ENCODE peak calls at places on chromosomes 1 and 21, in ten cellular contexts. G is right lobe of liver; N is transverse colon; R is colonic mucosa; X is keratinocyte; Q is brain microvascular endothelial cell; H is adrenal gland; F is CD4-positive, alpha-beta memory T cell; T is CD8-positive, alpha-beta T cell; O is lower lobe of right lung. K is an unnamed sample.

GRCh38 chr1:178497903-178498478 is 1.2 kb upstream of the CLEC20A start:
- DNase-seq in X (no peak), N (no peak), T (no peak), R (no peak), Q (no peak), F (no peak), O (no peak), H (no peak), G (no peak), K (no peak)

GRCh38 chr21:36966066-36966845 is at the start of gene HLCS:
- DNase-seq in Q (peak), N (peak), O (peak), R (peak), F (peak), X (no peak), G (peak), T (peak), H (peak), K (peak)

GRCh38 chr1:167533851-167534300 is 15.5 kb upstream of the CD247 start:
- DNase-seq in X (peak), N (peak), G (peak), T (peak), Q (peak), H (peak), R (peak), O (peak), F (peak), K (peak)

GRCh38 chr1:242147096-242147976 is 148.4 kb upstream of the MAP1LC3C start:
- DNase-seq in X (no peak), F (no peak), G (no peak), N (no peak), T (no peak), H (no peak), R (no peak), O (no peak), Q (peak), K (no peak)

GRCh38 chr1:225596736-225597135 is 56.2 kb downstream of the ENAH start:
- DNase-seq in Q (no peak), T (no peak), X (no peak), O (no peak), H (no peak), R (no peak), N (no peak), G (no peak), F (no peak), K (no peak)

GRCh38 chr1:84603941-84604830 is 29.9 kb upstream of the CTBS start:
- DNase-seq in R (no peak), H (peak), F (no peak), O (no peak), G (no peak), X (peak), N (no peak), Q (peak), T (no peak), K (no peak)

GRCh38 chr1:92913093-92913819 is 48.0 kb downstream of the DIPK1A start:
- DNase-seq in R (no peak), N (no peak), G (no peak), H (no peak), O (no peak), T (no peak), Q (no peak), X (no peak), F (no peak), K (no peak)

GRCh38 chr1:223843934-223844333 is 1.8 kb downstream of the TP53BP2 start:
- DNase-seq in X (no peak), N (no peak), T (no peak), Q (no peak), R (no peak), H (no peak), F (peak), G (no peak), O (no peak), K (no peak)

GRCh38 chr1:51268675-51269033 is 32.6 kb downstream of the RNF11 start:
- DNase-seq in O (no peak), G (no peak), N (no peak), T (no peak), H (no peak), R (no peak), X (no peak), Q (no peak), F (no peak), K (no peak)

GRCh38 chr1:115107501-115108260 is 18.4 kb upstream of the TSPAN2 start:
- DNase-seq in Q (no peak), N (no peak), F (no peak), O (no peak), G (no peak), X (no peak), R (no peak), H (no peak), T (no peak), K (no peak)

GRCh38 chr21:34574984-34575529 is 39.9 kb downstream of the RCAN1 start:
- DNase-seq in R (no peak), O (no peak), G (no peak), F (no peak), T (no peak), H (no peak), Q (no peak), N (no peak), X (no peak), K (no peak)

GRCh38 chr1:41482001-41482765 is 2.3 kb downstream of the EDN2 start:
- DNase-seq in G (no peak), T (no peak), F (no peak), X (no peak), O (peak), H (peak), Q (no peak), N (peak), R (peak), K (no peak)

GRCh38 chr1:91700771-91701493 is 185.0 kb downstream of the TGFBR3 start:
- DNase-seq in F (no peak), R (no peak), O (no peak), X (no peak), N (no peak), Q (peak), H (no peak), T (no peak), G (no peak), K (no peak)

GRCh38 chr1:3928622-3929021 is 28.6 kb upstream of the C1orf174 start:
- DNase-seq in F (no peak), N (no peak), H (no peak), O (no peak), G (no peak), T (no peak), Q (no peak), X (no peak), R (no peak), K (no peak)

GRCh38 chr1:224996266-224996665 is 66.8 kb downstream of the DNAH14 start:
- DNase-seq in G (no peak), X (no peak), H (no peak), R (no peak), N (no peak), Q (no peak), O (no peak), T (no peak), F (no peak), K (no peak)

GRCh38 chr21:45824546-45825208 is 156.9 kb upstream of the COL6A1 start:
- DNase-seq in H (no peak), G (no peak), O (no peak), X (no peak), T (no peak), F (no peak), R (no peak), Q (no peak), N (no peak), K (no peak)

GRCh38 chr1:84344286-84344685 is 42.8 kb downstream of the SAMD13 start:
- DNase-seq in T (no peak), X (no peak), O (peak), G (no peak), H (no peak), R (no peak), F (no peak), N (no peak), Q (peak), K (no peak)

GRCh38 chr21:42317826-42318746 is 2.9 kb upstream of the TFF3 start:
- DNase-seq in F (no peak), R (peak), O (no peak), H (peak), N (no peak), X (no peak), T (no peak), Q (no peak), G (no peak), K (no peak)

GRCh38 chr21:45513741-45514310 is 28.4 kb downstream of the SLC19A1 start:
- DNase-seq in R (no peak), F (no peak), O (peak), N (no peak), H (no peak), X (no peak), G (peak), Q (no peak), T (no peak), K (no peak)

GRCh38 chr1:21673277-21673780 is 4.2 kb upstream of the RAP1GAP start:
- DNase-seq in G (peak), O (peak), F (no peak), X (no peak), H (peak), R (peak), Q (peak), N (peak), T (no peak), K (no peak)

GRCh38 chr1:45334308-45335245 is 5.4 kb upstream of the TOE1 start:
- DNase-seq in N (no peak), T (no peak), H (peak), F (no peak), Q (no peak), G (no peak), O (no peak), R (no peak), X (no peak), K (peak)

GRCh38 chr1:44645466-44646244 is 28.6 kb downstream of the TMEM53 start:
- DNase-seq in N (peak), X (no peak), Q (no peak), G (peak), T (no peak), O (no peak), H (peak), F (no peak), R (no peak), K (peak)

GRCh38 chr1:22784737-22785136 is 74.1 kb downstream of the EPHB2 start:
- DNase-seq in Q (no peak), H (no peak), N (no peak), X (no peak), R (no peak), G (no peak), T (no peak), O (no peak), F (no peak), K (no peak)

GRCh38 chr1:42239555-42239954 is 75.0 kb upstream of the GUCA2A start:
- DNase-seq in F (no peak), H (no peak), O (no peak), R (no peak), Q (no peak), T (no peak), N (no peak), G (no peak), X (no peak), K (no peak)

GRCh38 chr1:220441211-220441610 is 86.7 kb upstream of the MARK1 start:
- DNase-seq in N (no peak), T (no peak), F (no peak), H (no peak), Q (no peak), G (no peak), O (no peak), X (no peak), R (no peak), K (no peak)

GRCh38 chr1:39562886-39563285 is 13.7 kb downstream of the PABPC4 start:
- DNase-seq in Q (no peak), H (no peak), N (no peak), G (no peak), O (no peak), F (no peak), R (no peak), T (no peak), X (no peak), K (no peak)

GRCh38 chr1:165900576-165901380 is 73.4 kb downstream of the UCK2 start:
- DNase-seq in T (no peak), G (no peak), X (no peak), O (no peak), F (no peak), H (no peak), Q (peak), R (no peak), N (no peak), K (no peak)

GRCh38 chr1:183770816-183771128 is 34.1 kb upstream of the RGL1 start:
- DNase-seq in X (no peak), N (no peak), G (no peak), O (no peak), R (no peak), T (no peak), F (no peak), H (no peak), Q (no peak), K (no peak)

GRCh38 chr21:45256021-45256911 is 31.4 kb downstream of the POFUT2 start:
- DNase-seq in F (no peak), X (no peak), G (peak), N (no peak), Q (no peak), R (no peak), T (no peak), H (no peak), O (no peak), K (no peak)

GRCh38 chr21:42990251-42990650 is 15.9 kb downstream of the PKNOX1 start:
- DNase-seq in N (no peak), R (no peak), Q (no peak), X (no peak), H (no peak), G (no peak), F (no peak), O (no peak), T (no peak), K (no peak)

GRCh38 chr1:215793210-215793609 is 226.1 kb downstream of the KCTD3 start:
- DNase-seq in T (no peak), H (no peak), N (no peak), O (no peak), G (no peak), R (no peak), F (no peak), X (no peak), Q (peak), K (no peak)

GRCh38 chr1:168301664-168302320 is 21.1 kb downstream of the TBX19 start:
- DNase-seq in N (no peak), G (no peak), Q (peak), T (no peak), O (no peak), H (no peak), F (no peak), R (peak), X (peak), K (no peak)

GRCh38 chr1:96388421-96389310 is 332.9 kb upstream of the PTBP2 start:
- DNase-seq in O (no peak), Q (peak), G (no peak), N (no peak), H (no peak), T (no peak), X (no peak), F (no peak), R (no peak), K (no peak)

GRCh38 chr1:108512239-108513071 is 47.4 kb upstream of the EEIG2 start:
- DNase-seq in N (no peak), F (peak), Q (no peak), H (no peak), G (no peak), T (no peak), R (no peak), X (no peak), O (no peak), K (no peak)

DNA sequence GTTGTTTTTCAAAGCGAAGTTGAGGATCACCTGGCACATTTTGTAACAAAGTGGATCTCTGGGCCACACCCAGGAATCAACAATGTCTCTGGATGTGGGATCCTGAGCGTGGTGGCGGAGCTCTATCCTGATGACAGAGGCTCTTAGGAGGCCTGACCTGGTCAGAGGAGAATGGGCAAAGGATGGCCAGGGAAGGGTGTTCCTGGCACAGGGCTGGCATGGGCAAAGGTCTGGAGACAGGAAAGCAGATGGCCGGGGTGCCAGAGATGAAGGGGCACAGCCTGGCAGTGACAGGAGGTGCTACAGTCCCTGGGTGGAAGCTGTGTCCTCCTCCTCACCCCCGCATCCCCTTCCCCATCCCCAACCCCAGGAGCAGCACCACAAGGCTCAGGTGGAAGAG is 20.0 kb upstream of the MFN2 start:
- DNase-seq in T (no peak), O (no peak), Q (no peak), F (no peak), H (no peak), G (peak), N (no peak), X (no peak), R (no peak), K (no peak)
- H3K27ac ChIP-seq in T (no peak), O (no peak), Q (no peak), F (no peak), H (no peak), G (no peak), N (no peak), X (no peak), R (no peak), K (peak)

GRCh38 chr1:112762541-112763141 is 47.5 kb upstream of the PPM1J start:
- DNase-seq in F (no peak), R (no peak), Q (peak), H (no peak), G (no peak), T (no peak), N (peak), X (no peak), O (peak), K (no peak)
- H3K27ac ChIP-seq in F (no peak), R (no peak), Q (no peak), H (no peak), G (no peak), T (no peak), N (no peak), X (peak), O (no peak), K (no peak)

GRCh38 chr1:206461602-206462455 is 8.4 kb upstream of the IKBKE start:
- DNase-seq in F (peak), R (peak), N (peak), H (peak), X (no peak), O (no peak), Q (peak), T (peak), G (peak), K (peak)
- H3K27ac ChIP-seq in F (no peak), R (no peak), N (no peak), H (no peak), X (no peak), O (no peak), Q (no peak), T (no peak), G (no peak), K (no peak)

GRCh38 chr1:9823943-9824701 is at the start of gene CLSTN1:
- DNase-seq in H (peak), T (peak), F (peak), G (peak), Q (peak), O (peak), N (peak), R (peak), X (no peak), K (peak)
- H3K27ac ChIP-seq in H (no peak), T (peak), F (peak), G (peak), Q (no peak), O (peak), N (peak), R (peak), X (peak), K (peak)

GRCh38 chr1:94819945-94820746 is at the start of gene SLC44A3:
- DNase-seq in H (peak), R (peak), G (peak), Q (no peak), O (peak), T (no peak), F (peak), N (peak), X (no peak), K (no peak)
- H3K27ac ChIP-seq in H (no peak), R (peak), G (peak), Q (no peak), O (peak), T (no peak), F (no peak), N (peak), X (no peak), K (no peak)

GRCh38 chr1:98276514-98276913 is 355.7 kb upstream of the DPYD start:
- DNase-seq in H (no peak), G (no peak), T (no peak), Q (no peak), F (no peak), R (no peak), N (no peak), O (no peak), X (no peak), K (no peak)

GRCh38 chr1:98278055-98278454 is 357.2 kb upstream of the DPYD start:
- DNase-seq in N (no peak), Q (no peak), F (no peak), T (no peak), X (no peak), H (no peak), O (no peak), R (no peak), G (no peak), K (no peak)

DNA sequence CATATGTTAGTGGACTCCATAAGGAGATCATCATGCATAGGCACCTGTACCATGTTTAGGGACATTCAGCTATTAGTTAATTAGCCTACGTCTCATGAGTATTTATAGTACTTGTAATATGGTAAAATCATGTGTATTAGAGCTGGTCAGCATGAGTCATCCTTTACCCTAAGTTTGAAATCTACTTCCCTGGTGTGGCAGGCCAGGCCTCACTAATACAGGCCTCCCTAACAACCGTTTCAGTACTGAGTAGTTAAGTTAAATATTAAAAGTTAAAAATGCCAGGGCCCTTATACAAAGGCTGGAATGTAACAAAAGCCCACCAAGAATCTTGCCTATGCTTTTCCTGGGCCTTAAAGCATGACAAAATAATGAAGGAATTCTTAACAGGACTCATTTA is 356.3 kb upstream of the DPYD start:
- DNase-seq in O (no peak), H (no peak), X (no peak), Q (peak), R (no peak), F (no peak), N (no peak), G (no peak), T (no peak), K (no peak)
- H3K27ac ChIP-seq in O (no peak), H (no peak), X (no peak), Q (no peak), R (no peak), F (no peak), N (no peak), G (no peak), T (no peak), K (no peak)

DNA sequence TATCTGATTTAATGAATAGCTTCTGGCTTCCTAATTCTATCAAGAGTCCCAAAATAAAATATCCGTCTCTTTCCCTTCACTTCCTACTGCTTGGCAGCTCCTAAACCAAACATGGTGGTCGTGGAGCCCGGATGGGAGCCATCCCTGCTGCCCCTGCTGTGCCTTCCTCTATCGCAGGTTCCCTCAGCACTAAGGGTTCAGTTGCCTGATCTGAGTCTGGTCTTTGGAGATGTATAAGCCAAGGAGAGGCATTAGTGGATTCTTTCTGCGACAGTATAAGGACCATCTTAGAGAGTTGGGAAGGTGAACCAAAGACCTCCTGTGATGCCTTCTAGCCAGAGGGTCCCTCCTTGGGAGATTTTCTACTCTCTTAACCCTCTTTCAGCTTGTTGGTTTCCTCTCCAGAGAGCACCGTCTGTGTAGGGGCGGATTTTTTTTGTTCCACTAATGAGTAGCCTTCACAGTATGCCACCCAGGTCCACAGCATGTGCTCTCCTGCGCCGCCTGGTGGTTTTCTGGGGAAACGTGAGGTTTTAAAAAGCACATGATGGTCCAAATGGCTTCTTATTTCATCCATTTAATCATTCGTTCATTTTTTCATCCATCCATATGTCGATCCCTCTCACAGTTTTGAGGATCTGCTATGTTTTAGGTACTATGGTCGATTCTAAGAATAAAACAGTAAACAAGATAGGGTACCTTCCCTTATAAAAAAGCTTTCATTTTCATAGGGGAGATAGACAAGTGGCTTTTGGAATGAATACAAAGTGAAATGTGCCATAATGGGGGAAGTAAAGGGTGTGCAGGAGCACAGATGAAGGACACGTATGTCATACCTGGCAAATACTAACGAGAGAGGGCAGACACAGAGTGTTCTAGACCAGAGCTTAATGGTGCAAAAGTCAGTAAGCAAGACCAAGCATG is 71.0 kb downstream of the NFASC start:
- DNase-seq in O (peak), H (peak), F (peak), N (peak), T (peak), Q (peak), R (peak), G (peak), X (no peak), K (peak)
- H3K27ac ChIP-seq in O (no peak), H (no peak), F (no peak), N (no peak), T (no peak), Q (no peak), R (no peak), G (no peak), X (no peak), K (peak)